ENCODE peak calls at places on chromosomes 6 and 20, in five cellular contexts. N is A549, B is fibroblast of the aortic adventitia, L is bronchial epithelial cell, I is dorsolateral prefrontal cortex. V is an unnamed sample.

GRCh38 chr20:1301031-1301529 is 27.9 kb downstream of the SDCBP2 start:
- DNase-seq in N (no peak), B (peak; percentile 62), L (peak; percentile 66), I (no peak), V (peak; percentile 75)

GRCh38 chr20:55242853-55243252 is 762.5 kb downstream of the CBLN4 start:
- DNase-seq in N (no peak), B (no peak), L (no peak), I (no peak), V (no peak)

GRCh38 chr20:62621251-62622110 is 20.8 kb upstream of the SLCO4A1 start:
- DNase-seq in N (no peak), B (no peak), L (no peak), I (no peak), V (no peak)

GRCh38 chr6:22512716-22513452 is 56.5 kb upstream of the HDGFL1 start:
- DNase-seq in N (no peak), B (peak; percentile 11), L (peak; percentile 19), I (no peak), V (peak; percentile 65)

GRCh38 chr6:15244605-15245360 is 1.1 kb upstream of the JARID2 start:
- DNase-seq in N (peak; percentile 27), B (peak; percentile 75), L (peak; percentile 38), I (peak; percentile 65), V (peak; percentile 85)

GRCh38 chr6:81690073-81690472 is 62.4 kb downstream of the TENT5A start:
- DNase-seq in N (no peak), B (no peak), L (no peak), I (no peak), V (no peak)

GRCh38 chr6:167465497-167465896 is 140.6 kb downstream of the TTLL2 start:
- DNase-seq in N (no peak), B (no peak), L (no peak), I (no peak), V (no peak)

GRCh38 chr6:105459884-105460283 is 57.0 kb upstream of the PREP start:
- DNase-seq in N (peak; percentile 1), B (peak; percentile 80), L (peak; percentile 89), I (no peak), V (peak; percentile 25)

GRCh38 chr6:93916716-93917115 is 497.4 kb upstream of the EPHA7 start:
- DNase-seq in N (no peak), B (no peak), L (no peak), I (no peak), V (no peak)

GRCh38 chr20:3843490-3843889 is 3.1 kb upstream of the MAVS start:
- DNase-seq in N (peak; percentile 87), B (peak; percentile 67), L (peak; percentile 49), I (no peak), V (peak; percentile 83)

GRCh38 chr20:1033751-1034419 is 31.8 kb upstream of the RSPO4 start:
- DNase-seq in N (no peak), B (no peak), L (no peak), I (no peak), V (no peak)

GRCh38 chr6:37554480-37554819 is 54.8 kb upstream of the CCDC167 start:
- DNase-seq in N (no peak), B (no peak), L (no peak), I (no peak), V (peak; percentile 19)

GRCh38 chr6:151257984-151258445 is 18.2 kb downstream of the AKAP12 start:
- DNase-seq in N (no peak), B (peak; percentile 45), L (no peak), I (no peak), V (peak; percentile 36)

GRCh38 chr6:100260584-100260983 is 204.1 kb downstream of the SIM1 start:
- DNase-seq in N (no peak), B (peak; percentile 30), L (peak; percentile 23), I (no peak), V (no peak)

GRCh38 chr20:54318892-54319291 is 111.0 kb downstream of the PFDN4 start:
- DNase-seq in N (no peak), B (no peak), L (no peak), I (no peak), V (no peak)

GRCh38 chr6:54353975-54354374 is 45.7 kb downstream of the TINAG start:
- DNase-seq in N (no peak), B (no peak), L (no peak), I (no peak), V (no peak)

GRCh38 chr6:136628996-136629395 is 78.8 kb upstream of the MAP7 start:
- DNase-seq in N (no peak), B (no peak), L (peak; percentile 53), I (no peak), V (no peak)

GRCh38 chr6:33927112-33927511 is 123.3 kb upstream of the MLN start:
- DNase-seq in N (no peak), B (no peak), L (no peak), I (no peak), V (no peak)

GRCh38 chr6:30942338-30943060 is 1.7 kb downstream of the MUCL3 start:
- DNase-seq in N (peak; percentile 85), B (peak; percentile 81), L (peak; percentile 82), I (no peak), V (peak; percentile 90)

GRCh38 chr6:137414599-137414998 is 79.6 kb downstream of the OLIG3 start:
- DNase-seq in N (no peak), B (no peak), L (no peak), I (no peak), V (no peak)

GRCh38 chr6:121748376-121748775 is 312.9 kb downstream of the GJA1 start:
- DNase-seq in N (no peak), B (peak; percentile 90), L (peak; percentile 77), I (no peak), V (peak; percentile 51)

GRCh38 chr6:14059791-14060436 is 57.7 kb upstream of the CD83 start:
- DNase-seq in N (no peak), B (no peak), L (peak; percentile 73), I (peak; percentile 33), V (no peak)

GRCh38 chr6:156778615-156779205 is 1.5 kb downstream of the ARID1B start:
- DNase-seq in N (no peak), B (peak; percentile 37), L (no peak), I (no peak), V (peak; percentile 64)

GRCh38 chr6:10205120-10205519 is 209.8 kb downstream of the TFAP2A start:
- DNase-seq in N (no peak), B (no peak), L (peak; percentile 32), I (no peak), V (no peak)

GRCh38 chr6:138012682-138013081 is 94.5 kb downstream of the PERP start:
- DNase-seq in N (no peak), B (no peak), L (peak; percentile 66), I (no peak), V (no peak)

DNA sequence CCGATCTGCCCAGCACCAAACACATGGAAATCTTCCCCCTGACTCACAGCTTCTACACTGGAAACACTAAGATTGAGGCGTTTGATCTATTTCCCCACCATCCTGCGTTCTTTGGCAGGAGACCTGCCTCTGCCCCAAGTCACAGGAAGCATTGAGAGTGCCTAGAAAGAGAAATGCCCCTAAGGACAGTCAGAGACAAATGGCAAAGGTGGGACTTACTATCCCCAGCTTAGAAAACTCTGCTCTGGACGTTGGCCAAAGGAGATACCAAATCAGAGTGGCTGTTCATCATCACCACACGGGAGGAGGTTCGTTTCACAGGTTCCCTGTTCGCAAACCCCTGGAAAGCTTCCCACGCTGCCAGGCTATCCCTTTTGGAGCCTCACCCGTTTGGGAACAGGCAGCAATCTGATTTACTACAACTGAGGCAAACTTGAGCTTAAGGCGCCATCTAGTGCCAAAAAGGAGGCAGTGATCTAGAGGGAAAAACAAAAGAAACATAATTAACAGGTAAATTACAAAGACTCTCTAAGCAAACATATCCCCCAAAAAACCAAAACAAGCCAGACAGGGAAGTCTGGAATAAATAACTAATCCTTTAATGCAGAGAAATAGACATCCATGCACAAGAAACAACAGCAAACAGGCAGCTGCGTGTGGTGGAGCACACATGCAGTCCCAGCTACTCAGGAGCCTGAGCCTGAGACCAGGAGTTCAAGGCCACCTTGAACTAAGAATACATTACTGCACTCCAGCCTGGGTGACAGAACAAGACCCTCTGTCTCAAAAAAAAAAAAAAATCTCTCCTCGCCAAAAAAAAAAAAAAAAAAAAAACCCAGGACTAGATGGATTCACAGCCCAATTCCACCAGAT is 48.4 kb upstream of the SRSF6 start:
- DNase-seq in N (no peak), B (peak; percentile 75), L (peak; percentile 36), I (no peak), V (peak; percentile 65)
- TF ChIP-seq CTCF in N (peak; percentile 42), B (peak; percentile 78), L (peak; percentile 64), I (peak; percentile 44), V (peak; percentile 72)

DNA sequence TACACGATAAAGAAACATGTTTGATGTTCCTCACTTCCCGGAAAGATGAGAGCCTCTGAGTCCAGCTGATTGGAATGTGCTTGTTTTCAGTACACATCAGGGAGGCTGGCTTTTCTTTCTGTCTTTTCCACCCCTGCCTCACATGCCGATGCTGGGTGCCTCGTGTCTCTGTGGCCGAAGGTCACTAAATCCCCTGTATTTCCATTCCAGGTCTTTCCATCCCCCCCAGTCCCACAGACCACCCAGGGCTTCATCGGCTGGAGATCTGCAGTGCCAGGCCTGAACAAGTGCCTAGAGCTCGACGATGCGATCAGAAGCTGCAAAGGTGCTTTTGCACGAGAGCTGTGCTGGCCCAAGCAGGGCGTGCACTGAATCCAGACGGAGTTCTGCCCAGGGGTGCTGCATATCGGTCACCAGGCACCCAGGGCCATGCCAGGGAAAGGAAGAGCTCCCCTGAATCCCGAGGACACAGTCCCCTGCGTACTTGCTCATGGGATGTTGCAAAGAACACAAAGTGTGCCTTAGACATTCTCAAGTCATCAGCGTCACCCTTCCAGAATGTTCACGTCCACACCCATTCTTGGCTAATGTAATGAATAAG is 67.9 kb downstream of the ANKRD60 start:
- DNase-seq in N (no peak), B (peak; percentile 47), L (no peak), I (no peak), V (peak; percentile 38)
- H3K4me3 ChIP-seq in N (no peak overlapping the region), B (no peak overlapping the region), L (no peak overlapping the region), I (no peak overlapping the region), V (no peak overlapping the region)

GRCh38 chr6:107800564-107801164 is 23.4 kb downstream of the SCML4 start:
- DNase-seq in N (no peak), B (peak; percentile 11), L (peak; percentile 29), I (no peak), V (no peak)
- TF ChIP-seq CTCF in N (no peak), B (peak; percentile 26), L (peak; percentile 40), I (no peak), V (no peak)

DNA sequence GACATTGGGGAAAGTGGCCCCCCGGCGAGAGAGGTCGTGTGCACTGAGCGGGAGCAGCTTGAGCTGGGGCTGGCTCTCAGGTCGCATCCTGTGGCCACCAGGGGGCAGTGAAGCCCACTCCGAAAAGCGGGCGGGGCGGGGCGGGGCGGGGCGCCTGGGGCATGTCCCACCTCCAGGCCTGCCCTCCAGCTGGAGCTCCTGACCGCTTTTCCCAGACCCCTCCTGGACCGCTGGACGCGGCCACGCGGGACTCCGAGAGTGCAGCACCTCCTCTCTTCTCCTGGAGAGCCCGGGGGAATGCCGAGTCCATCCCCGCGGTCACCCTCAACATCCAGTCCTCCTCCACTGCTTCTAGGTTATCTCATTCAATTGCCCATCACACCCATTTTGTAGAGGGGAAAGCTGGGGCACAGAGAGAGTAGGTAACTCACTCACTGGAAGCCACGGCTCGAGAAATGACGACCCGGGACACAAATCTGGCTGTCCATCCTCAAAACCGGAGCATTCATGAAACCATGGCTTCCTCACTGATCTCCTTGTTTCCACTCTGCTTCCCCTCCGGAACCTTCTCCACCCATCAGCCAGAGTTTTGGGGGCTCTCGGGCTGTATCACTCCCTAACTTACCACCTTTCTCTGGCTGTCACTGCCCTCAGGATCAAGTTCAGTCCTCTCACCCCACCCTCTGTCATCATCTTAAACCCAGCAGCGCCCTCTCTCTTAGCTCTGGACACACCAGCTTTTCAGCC is 24.1 kb downstream of the COX4I2 start:
- DNase-seq in N (peak; percentile 68), B (peak; percentile 65), L (peak; percentile 46), I (peak; percentile 78), V (peak; percentile 82)
- H3K4me3 ChIP-seq in N (peak overlapping the region; percentile 32), B (peak overlapping the region; percentile 50), L (peak overlapping the region; percentile 23), I (peak overlapping the region; percentile 53), V (no peak overlapping the region)

V was measured in cardiac fibroblast.